ENCODE peak calls at places on chromosomes 12 and 14, in seven cellular contexts. G is mesendoderm, P is mucosa of gallbladder, N is SW480, M is iris pigment epithelial cell, F is heart right ventricle, H is lung microvascular endothelial cell. C is an unnamed sample.

GRCh38 chr14:73786942-73787759 is 64.5 kb upstream of the PTGR2 start:
- DNase-seq in N (peak; percentile 47), H (peak; percentile 61), G (peak; percentile 61), M (no peak), F (peak; percentile 79), P (peak; percentile 45), C (peak; percentile 37)

GRCh38 chr14:99574099-99574880 is 29.7 kb downstream of the CCDC85C start:
- DNase-seq in F (peak; percentile 47), M (peak; percentile 66), P (peak; percentile 45), N (peak; percentile 56), G (peak; percentile 97), H (no peak), C (peak; percentile 15)

GRCh38 chr12:63008372-63008771 is 73.4 kb upstream of the PPM1H start:
- DNase-seq in M (no peak), H (no peak), N (no peak), P (no peak), F (no peak), G (no peak), C (no peak)

GRCh38 chr12:106287364-106287763 is 15.2 kb upstream of the TCP11L2 start:
- DNase-seq in G (no peak), M (no peak), P (no peak), H (no peak), F (no peak), N (peak; percentile 11), C (no peak)

GRCh38 chr12:13101854-13102375 is 1.6 kb downstream of the GSG1 start:
- DNase-seq in F (no peak), N (peak; percentile 68), M (peak; percentile 61), G (no peak), P (no peak), H (peak; percentile 36), C (peak; percentile 65)

GRCh38 chr14:85590784-85591183 is 60.8 kb downstream of the FLRT2 start:
- DNase-seq in H (no peak), M (peak; percentile 77), G (no peak), F (no peak), N (no peak), P (no peak), C (peak; percentile 76)

GRCh38 chr12:21369141-21369980 is 3.3 kb upstream of the IAPP start:
- DNase-seq in M (no peak), P (no peak), N (no peak), G (peak; percentile 87), H (peak; percentile 11), F (no peak), C (no peak)

GRCh38 chr12:72346331-72346944 is 74.3 kb downstream of the TRHDE start:
- DNase-seq in F (no peak), N (peak; percentile 62), H (peak; percentile 50), P (peak; percentile 79), G (peak; percentile 90), M (peak; percentile 79), C (peak; percentile 77)

GRCh38 chr12:67067453-67068203 is 201.5 kb upstream of the CAND1 start:
- DNase-seq in G (no peak), M (no peak), F (no peak), H (no peak), N (no peak), P (no peak), C (peak; percentile 68)

GRCh38 chr12:69443916-69444315 is 26.3 kb upstream of the FRS2 start:
- DNase-seq in P (no peak), F (no peak), G (no peak), M (no peak), H (no peak), N (no peak), C (peak; percentile 60)

GRCh38 chr14:69592923-69593677 is 18.3 kb upstream of the SUSD6 start:
- DNase-seq in N (no peak), G (no peak), H (no peak), F (no peak), P (peak; percentile 49), M (peak; percentile 71), C (peak; percentile 42)

GRCh38 chr14:32590157-32590556 is 261.1 kb downstream of the AKAP6 start:
- DNase-seq in N (no peak), M (no peak), F (no peak), H (no peak), P (no peak), G (no peak), C (peak; percentile 23)

GRCh38 chr14:33393155-33393894 is 454.6 kb downstream of the NPAS3 start:
- DNase-seq in F (no peak), P (no peak), N (no peak), G (no peak), M (no peak), H (no peak), C (no peak)

GRCh38 chr14:85336817-85337216 is 193.1 kb upstream of the FLRT2 start:
- DNase-seq in G (no peak), F (no peak), N (no peak), P (no peak), M (no peak), H (peak; percentile 76), C (no peak)

GRCh38 chr14:78902010-78902623 is 731.9 kb downstream of the NRXN3 start:
- DNase-seq in P (peak; percentile 16), M (peak; percentile 61), G (peak; percentile 54), F (no peak), H (peak; percentile 54), N (peak; percentile 27), C (peak; percentile 56)

GRCh38 chr12:73421832-73422231 is 1115.8 kb upstream of the ATXN7L3B start:
- DNase-seq in M (peak; percentile 61), F (no peak), G (no peak), P (no peak), H (peak; percentile 1), N (no peak), C (peak; percentile 79)

GRCh38 chr12:76962099-76962498 is 83.3 kb upstream of the CSRP2 start:
- DNase-seq in H (no peak), G (no peak), N (no peak), P (no peak), F (no peak), M (no peak), C (peak; percentile 85)

GRCh38 chr12:128078311-128078851 is 188.6 kb upstream of the TMEM132C start:
- DNase-seq in F (no peak), M (peak; percentile 10), G (no peak), P (no peak), N (no peak), H (no peak), C (no peak)

GRCh38 chr12:46413368-46413767 is 40.8 kb upstream of the SLC38A2 start:
- DNase-seq in G (no peak), N (no peak), M (no peak), F (no peak), P (no peak), H (no peak), C (no peak)

GRCh38 chr14:75572104-75572503 is 6.3 kb upstream of the FLVCR2 start:
- DNase-seq in M (no peak), P (no peak), G (no peak), N (no peak), F (no peak), H (no peak), C (no peak)

GRCh38 chr12:16349132-16349463 is 1.7 kb downstream of the MGST1 start:
- DNase-seq in M (peak; percentile 97), F (peak; percentile 24), H (peak; percentile 71), G (peak; percentile 76), P (peak; percentile 79), N (no peak), C (peak; percentile 90)

GRCh38 chr12:22234561-22234960 is 99.9 kb downstream of the ST8SIA1 start:
- DNase-seq in G (no peak), N (no peak), H (no peak), M (peak; percentile 5), P (no peak), F (no peak), C (peak; percentile 51)

GRCh38 chr12:11437966-11438365 is 42.6 kb upstream of the PRB2 start:
- DNase-seq in N (no peak), G (no peak), H (no peak), P (no peak), M (no peak), F (no peak), C (no peak)

GRCh38 chr12:79885956-79886490 is 48.9 kb downstream of the PPP1R12A start:
- DNase-seq in N (no peak), G (no peak), M (peak; percentile 36), P (no peak), F (no peak), H (peak; percentile 60), C (no peak)

GRCh38 chr12:132395192-132395907 is 66.0 kb upstream of the GALNT9 start:
- DNase-seq in M (no peak), G (no peak), N (no peak), H (no peak), F (no peak), P (no peak), C (no peak)

GRCh38 chr12:24839268-24839791 is 109.6 kb downstream of the BCAT1 start:
- DNase-seq in P (no peak), F (no peak), M (peak; percentile 51), G (no peak), N (no peak), H (no peak), C (no peak)

GRCh38 chr14:75361751-75362433 is 65.9 kb upstream of the JDP2 start:
- DNase-seq in M (no peak), P (no peak), F (peak; percentile 34), H (no peak), N (no peak), G (no peak), C (no peak)

GRCh38 chr12:132322206-132323132 is 6.9 kb downstream of the GALNT9 start:
- DNase-seq in N (no peak), H (peak; percentile 61), M (no peak), G (no peak), P (no peak), F (no peak), C (no peak)

GRCh38 chr14:106879241-106879640 is 1352.9 kb downstream of the TMEM121 start:
- DNase-seq in P (no peak), H (peak; percentile 37), M (peak; percentile 14), G (no peak), F (peak; percentile 19), N (peak; percentile 88), C (no peak)

GRCh38 chr12:155646-156045 is 58.3 kb downstream of the SLC6A12 start:
- DNase-seq in P (no peak), F (no peak), M (no peak), N (no peak), H (no peak), G (no peak), C (no peak)

GRCh38 chr12:38138225-38139221 is 178.1 kb upstream of the ALG10B start:
- DNase-seq in F (no peak), H (peak; percentile 77), P (peak; percentile 81), M (peak; percentile 44), G (peak; percentile 57), N (peak; percentile 67), C (peak; percentile 71)

GRCh38 chr12:69225251-69225910 is 14.0 kb upstream of the CPSF6 start:
- DNase-seq in P (no peak), H (peak; percentile 11), M (peak; percentile 10), G (no peak), F (no peak), N (no peak), C (no peak)

GRCh38 chr14:101082036-101082435 is 178.5 kb upstream of the RTL1 start:
- DNase-seq in N (no peak), H (no peak), M (no peak), G (no peak), F (no peak), P (no peak), C (no peak)

GRCh38 chr12:95648990-95649791 is 97.9 kb upstream of the USP44 start:
- DNase-seq in N (peak; percentile 30), F (no peak), P (no peak), M (no peak), H (no peak), G (no peak), C (peak; percentile 96)

GRCh38 chr14:47008732-47009131 is 357.2 kb upstream of the RPL10L start:
- DNase-seq in F (no peak), M (no peak), N (no peak), P (no peak), G (no peak), H (no peak), C (no peak)

GRCh38 chr12:67269632-67270578 is 747 bp downstream of the CAND1 start:
- DNase-seq in M (peak; percentile 35), N (peak; percentile 50), P (peak; percentile 37), F (peak; percentile 45), H (no peak), G (peak; percentile 79), C (peak; percentile 39)

GRCh38 chr14:25010471-25010870 is 39.5 kb downstream of the STXBP6 start:
- DNase-seq in N (no peak), P (no peak), H (no peak), F (no peak), M (peak; percentile 9), G (peak; percentile 68), C (no peak)

GRCh38 chr14:27096091-27096490 is 498.3 kb upstream of the NOVA1 start:
- DNase-seq in F (no peak), N (no peak), P (no peak), G (no peak), M (no peak), H (no peak), C (peak; percentile 13)